ENCODE peak calls at places on chromosomes 13 and 19, in four cellular contexts. A, K, R and B are unnamed samples.

GRCh38 chr13:99800951-99801350 is 170.6 kb downstream of the ZIC5 start:
- DNase-seq in A (peak; percentile 25), K (no peak), R (no peak), B (no peak)

GRCh38 chr19:17281391-17282304 is at the start of gene ANKLE1:
- DNase-seq in A (peak; percentile 68), K (no peak), R (no peak), B (no peak)

GRCh38 chr13:94682229-94682628 is 30.1 kb downstream of the SOX21 start:
- DNase-seq in A (no peak), K (no peak), R (no peak), B (no peak)

GRCh38 chr13:66430266-66430665 is 799.9 kb downstream of the PCDH9 start:
- DNase-seq in A (no peak), K (no peak), R (no peak), B (no peak)

GRCh38 chr13:44819762-44820161 is 169.5 kb downstream of the NUFIP1 start:
- DNase-seq in A (no peak), K (no peak), R (no peak), B (no peak)

GRCh38 chr13:26476111-26476743 is 81.3 kb upstream of the WASF3 start:
- DNase-seq in A (peak; percentile 51), K (no peak), R (peak; percentile 70), B (no peak)

GRCh38 chr13:23701646-23702045 is 131.4 kb downstream of the TNFRSF19 start:
- DNase-seq in A (no peak), K (no peak), R (peak; percentile 99), B (peak; percentile 90)

GRCh38 chr13:75704194-75704941 is 68.2 kb downstream of the LMO7 start:
- DNase-seq in A (no peak), K (no peak), R (peak; percentile 86), B (no peak)

GRCh38 chr19:42529248-42529764 is 1.0 kb upstream of the CEACAM1 start:
- DNase-seq in A (peak; percentile 80), K (peak; percentile 65), R (peak; percentile 49), B (no peak)

GRCh38 chr13:46314587-46314986 is 72.5 kb downstream of the RUBCNL start:
- DNase-seq in A (no peak), K (no peak), R (no peak), B (no peak)

GRCh38 chr13:46307554-46307953 is 79.5 kb downstream of the RUBCNL start:
- DNase-seq in A (no peak), K (no peak), R (no peak), B (no peak)

GRCh38 chr13:46310066-46310465 is 77.0 kb downstream of the RUBCNL start:
- DNase-seq in A (no peak), K (no peak), R (no peak), B (no peak)

GRCh38 chr13:46313441-46314257 is 73.4 kb downstream of the RUBCNL start:
- DNase-seq in A (no peak), K (no peak), R (no peak), B (no peak)

GRCh38 chr13:46311217-46311616 is 75.8 kb downstream of the RUBCNL start:
- DNase-seq in A (no peak), K (no peak), R (no peak), B (no peak)
- TF ChIP-seq CTCF in A (no peak), K (no peak), R (no peak), B (no peak)

DNA sequence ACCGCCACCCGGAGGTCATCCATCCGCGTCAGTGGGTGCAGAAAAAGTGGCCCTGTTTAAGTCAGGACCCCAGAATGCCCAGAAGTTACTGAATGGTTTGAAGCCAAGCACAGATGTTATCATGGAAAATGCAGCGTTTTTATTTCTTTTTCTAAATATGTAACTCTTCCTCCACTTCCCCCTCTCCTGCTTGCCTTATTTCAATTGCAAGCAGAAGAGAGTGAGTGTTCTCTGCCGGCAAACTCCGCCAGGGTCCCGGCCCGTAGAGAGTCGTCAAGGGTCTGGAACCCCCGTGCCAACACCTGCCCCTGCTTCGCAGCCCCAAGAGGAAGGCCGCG is 913 bp upstream of the PDX1 start:
- DNase-seq in A (peak; percentile 15), K (no peak), R (no peak), B (no peak)
- TF ChIP-seq CTCF in A (no peak), K (no peak), R (no peak), B (no peak)

GRCh38 chr19:12255372-12255771 is 39.3 kb downstream of the ZNF44 start:
- DNase-seq in A (no peak), K (no peak), R (no peak), B (no peak)
- TF ChIP-seq CTCF in A (no peak), K (no peak), R (no peak), B (no peak)

GRCh38 chr13:97256343-97256783 is 34.2 kb downstream of the MBNL2 start:
- DNase-seq in A (no peak), K (no peak), R (peak; percentile 99), B (no peak)

GRCh38 chr13:97257228-97257755 is 35.2 kb downstream of the MBNL2 start:
- DNase-seq in A (no peak), K (no peak), R (no peak), B (no peak)

GRCh38 chr13:97258801-97259200 is 36.7 kb downstream of the MBNL2 start:
- DNase-seq in A (no peak), K (no peak), R (peak; percentile 83), B (no peak)

GRCh38 chr13:97259787-97260641 is 37.9 kb downstream of the MBNL2 start:
- DNase-seq in A (no peak), K (no peak), R (peak; percentile 88), B (no peak)

GRCh38 chr13:97257800-97258799 is 36.0 kb downstream of the MBNL2 start:
- DNase-seq in A (peak; percentile 55), K (no peak), R (peak; percentile 92), B (peak; percentile 90)
- TF ChIP-seq CTCF in A (no peak), K (no peak), R (peak; percentile 43), B (no peak)

GRCh38 chr13:91305652-91306051 is 41.8 kb upstream of the MIR17HG start:
- DNase-seq in A (no peak), K (no peak), R (no peak), B (no peak)

GRCh38 chr13:91304740-91305139 is 42.7 kb upstream of the MIR17HG start:
- DNase-seq in A (no peak), K (no peak), R (no peak), B (no peak)

GRCh38 chr13:91307887-91308286 is 39.6 kb upstream of the MIR17HG start:
- DNase-seq in A (no peak), K (no peak), R (no peak), B (no peak)

GRCh38 chr13:91311491-91311890 is 36.0 kb upstream of the MIR17HG start:
- DNase-seq in A (no peak), K (no peak), R (no peak), B (no peak)

GRCh38 chr13:91308299-91308698 is 39.2 kb upstream of the MIR17HG start:
- DNase-seq in A (no peak), K (no peak), R (no peak), B (no peak)
- TF ChIP-seq CTCF in A (no peak), K (no peak), R (no peak), B (no peak)

GRCh38 chr19:19488875-19489690 is 26.3 kb downstream of the TSSK6 start:
- DNase-seq in A (peak; percentile 90), K (peak; percentile 90), R (peak; percentile 96), B (peak; percentile 91)
- TF ChIP-seq CTCF in A (no peak), K (no peak), R (no peak), B (no peak)

GRCh38 chr13:101474419-101474957 is 22.0 kb downstream of the ITGBL1 start:
- DNase-seq in A (peak; percentile 73), K (no peak), R (peak; percentile 84), B (no peak)
- TF ChIP-seq CTCF in A (no peak), K (no peak), R (peak; percentile 40), B (no peak)